ENCODE peak calls at places on chromosomes 5 and 9, in five cellular contexts. Q is colonic mucosa, O is OCI-LY7, C is hepatocyte, J is left ventricle myocardium inferior. Z is an unnamed sample. For H3K36me3 and H3K4me1, the result is how much of the 10 kb centered on the place peaks cover.

GRCh38 chr9:106479679-106480078 is 383.3 kb upstream of the ZNF462 start:
- DNase-seq in Q (no peak), O (no peak), C (no peak), J (no peak), Z (no peak)

GRCh38 chr9:124398191-124398590 is 17.1 kb downstream of the PSMB7 start:
- DNase-seq in Q (no peak), O (no peak), C (no peak), J (no peak), Z (no peak)

GRCh38 chr5:83553000-83553486 is 81.5 kb downstream of the VCAN start:
- DNase-seq in Q (no peak), O (no peak), C (no peak), J (peak), Z (peak)

GRCh38 chr5:181100121-181101015 is 30.6 kb downstream of the OR2V1 start:
- DNase-seq in Q (no peak), O (no peak), C (no peak), J (no peak), Z (no peak)

GRCh38 chr5:31864015-31864414 is 225.1 kb downstream of the PDZD2 start:
- DNase-seq in Q (no peak), O (no peak), C (no peak), J (no peak), Z (no peak)

GRCh38 chr5:5886812-5887486 is 464.5 kb downstream of the ICE1 start:
- DNase-seq in Q (peak), O (peak), C (peak), J (no peak), Z (peak)

GRCh38 chr5:168749391-168750100 is 170.4 kb upstream of the PANK3 start:
- DNase-seq in Q (no peak), O (no peak), C (no peak), J (no peak), Z (no peak)

GRCh38 chr9:88749420-88749819 is 214.4 kb downstream of the NXNL2 start:
- DNase-seq in Q (no peak), O (no peak), C (peak), J (no peak), Z (no peak)

GRCh38 chr9:2718001-2718697 is 839 bp downstream of the KCNV2 start:
- DNase-seq in Q (no peak), O (no peak), C (no peak), J (no peak), Z (no peak)

GRCh38 chr5:73957397-73958001 is 331.5 kb downstream of the ARHGEF28 start:
- DNase-seq in Q (no peak), O (no peak), C (no peak), J (no peak), Z (no peak)

GRCh38 chr5:172004824-172005237 is 1.6 kb downstream of the FBXW11 start:
- DNase-seq in Q (no peak), O (peak), C (no peak), J (no peak), Z (no peak)

GRCh38 chr9:14423816-14424261 is 109.9 kb upstream of the NFIB start:
- DNase-seq in Q (no peak), O (no peak), C (no peak), J (no peak), Z (no peak)

GRCh38 chr9:87872079-87872624 is 10.5 kb upstream of the SPATA31E1 start:
- DNase-seq in Q (no peak), O (no peak), C (peak), J (no peak), Z (no peak)

GRCh38 chr5:171270136-171270535 is 38.9 kb upstream of the TLX3 start:
- DNase-seq in Q (no peak), O (no peak), C (no peak), J (no peak), Z (no peak)

GRCh38 chr5:82023530-82024095 is 51.8 kb downstream of the ATG10 start:
- DNase-seq in Q (no peak), O (no peak), C (peak), J (no peak), Z (no peak)

GRCh38 chr5:88880196-88880595 is 2.8 kb downstream of the MEF2C start:
- DNase-seq in Q (no peak), O (no peak), C (no peak), J (no peak), Z (no peak)

GRCh38 chr5:66415208-66415607 is 181.0 kb upstream of the MAST4 start:
- DNase-seq in Q (no peak), O (no peak), C (no peak), J (no peak), Z (no peak)

GRCh38 chr5:148910686-148911361 is 84.4 kb downstream of the ADRB2 start:
- DNase-seq in Q (peak), O (no peak), C (no peak), J (peak), Z (no peak)

GRCh38 chr5:132414634-132415377 is 45.3 kb downstream of the SLC22A5 start:
- DNase-seq in Q (no peak), O (no peak), C (peak), J (no peak), Z (no peak)

GRCh38 chr5:21152611-21153010 is 1164.6 kb upstream of the CDH18 start:
- DNase-seq in Q (no peak), O (no peak), C (peak), J (no peak), Z (no peak)

GRCh38 chr5:173704615-173705511 is 88.4 kb upstream of the BOD1 start:
- DNase-seq in Q (no peak), O (no peak), C (no peak), J (no peak), Z (no peak)

GRCh38 chr9:101477736-101478135 is 42.2 kb upstream of the ALDOB start:
- DNase-seq in Q (no peak), O (no peak), C (no peak), J (no peak), Z (no peak)

GRCh38 chr9:107142896-107143603 is 140.0 kb upstream of the RAD23B start:
- DNase-seq in Q (peak), O (no peak), C (no peak), J (no peak), Z (no peak)

GRCh38 chr5:99005506-99005905 is 76.7 kb upstream of the CHD1 start:
- DNase-seq in Q (no peak), O (no peak), C (no peak), J (no peak), Z (no peak)

GRCh38 chr5:43287493-43287892 is 25.7 kb downstream of the HMGCS1 start:
- DNase-seq in Q (no peak), O (no peak), C (no peak), J (no peak), Z (no peak)
- H3K36me3 ChIP-seq in Q (under half), O (half or more), C (under half), J (under half), Z (under half)

GRCh38 chr9:130663258-130664171 is 879 bp upstream of the PRDM12 start:
- DNase-seq in Q (no peak), O (no peak), C (no peak), J (no peak), Z (no peak)

GRCh38 chr9:130664191-130665028 is at the start of gene PRDM12:
- DNase-seq in Q (no peak), O (no peak), C (no peak), J (no peak), Z (no peak)

GRCh38 chr9:130662099-130662926 is 2.1 kb upstream of the PRDM12 start:
- DNase-seq in Q (no peak), O (no peak), C (no peak), J (no peak), Z (no peak)

GRCh38 chr9:130661461-130662098 is 2.8 kb upstream of the PRDM12 start:
- DNase-seq in Q (no peak), O (no peak), C (no peak), J (no peak), Z (no peak)

GRCh38 chr9:130662927-130663257 is 1.5 kb upstream of the PRDM12 start:
- DNase-seq in Q (no peak), O (no peak), C (no peak), J (no peak), Z (no peak)
- H3K4me1 ChIP-seq in Q (under half), O (under half), C (under half), J (half or more), Z (half or more)

GRCh38 chr9:81607593-81608288 is 81.6 kb downstream of the TLE1 start:
- DNase-seq in Q (no peak), O (no peak), C (no peak), J (no peak), Z (no peak)

GRCh38 chr9:81602887-81603680 is 86.3 kb downstream of the TLE1 start:
- DNase-seq in Q (no peak), O (no peak), C (no peak), J (no peak), Z (no peak)

GRCh38 chr9:81601639-81602623 is 87.4 kb downstream of the TLE1 start:
- DNase-seq in Q (no peak), O (no peak), C (no peak), J (no peak), Z (no peak)

GRCh38 chr9:81605154-81605670 is 84.1 kb downstream of the TLE1 start:
- DNase-seq in Q (no peak), O (no peak), C (no peak), J (no peak), Z (no peak)

GRCh38 chr9:81604306-81605153 is 84.8 kb downstream of the TLE1 start:
- DNase-seq in Q (no peak), O (no peak), C (no peak), J (no peak), Z (no peak)
- H3K36me3 ChIP-seq in Q (under half), O (under half), C (under half), J (under half), Z (under half)

DNA sequence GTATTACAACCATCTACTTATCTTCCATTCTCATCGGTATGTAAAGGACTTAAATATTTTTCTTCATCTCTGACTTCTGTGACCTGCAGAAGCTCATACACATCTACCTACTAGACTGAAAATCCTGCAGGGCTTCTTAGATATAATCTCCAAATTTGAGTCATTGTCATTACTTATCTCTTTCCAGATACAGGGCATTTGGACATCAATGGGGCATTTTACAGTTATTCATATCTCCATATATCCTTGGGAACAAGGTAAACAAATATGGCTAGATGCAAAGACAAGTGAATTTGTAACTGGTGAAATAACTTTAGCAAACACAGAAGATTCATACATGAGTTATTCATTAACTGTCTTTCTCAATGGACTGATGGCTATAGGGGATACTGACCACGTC is 37.7 kb upstream of the IL7R start:
- DNase-seq in Q (no peak), O (no peak), C (no peak), J (no peak), Z (no peak)
- H3K4me1 ChIP-seq in Q (under half), O (under half), C (under half), J (under half), Z (under half)

DNA sequence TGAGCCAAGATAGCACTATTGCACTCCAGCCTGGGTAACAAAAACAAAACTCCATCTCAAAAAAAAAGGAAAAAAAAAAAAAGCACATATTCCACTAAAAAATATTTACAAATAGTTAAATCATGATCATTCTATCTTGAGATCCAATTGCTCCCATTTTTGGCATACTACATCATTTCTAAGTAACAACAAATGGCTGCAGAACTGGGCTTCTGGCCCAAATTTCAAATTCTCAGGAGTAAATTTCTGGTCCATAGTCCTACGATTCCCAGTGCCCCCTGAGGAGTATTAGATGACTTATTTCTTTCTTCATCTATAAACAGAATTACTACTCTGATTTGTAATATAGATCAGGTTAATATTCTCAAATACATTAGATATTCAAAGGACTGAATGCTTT is 62.1 kb downstream of the CEMIP2 start:
- DNase-seq in Q (no peak), O (no peak), C (no peak), J (no peak), Z (no peak)
- H3K36me3 ChIP-seq in Q (under half), O (under half), C (under half), J (half or more), Z (under half)

DNA sequence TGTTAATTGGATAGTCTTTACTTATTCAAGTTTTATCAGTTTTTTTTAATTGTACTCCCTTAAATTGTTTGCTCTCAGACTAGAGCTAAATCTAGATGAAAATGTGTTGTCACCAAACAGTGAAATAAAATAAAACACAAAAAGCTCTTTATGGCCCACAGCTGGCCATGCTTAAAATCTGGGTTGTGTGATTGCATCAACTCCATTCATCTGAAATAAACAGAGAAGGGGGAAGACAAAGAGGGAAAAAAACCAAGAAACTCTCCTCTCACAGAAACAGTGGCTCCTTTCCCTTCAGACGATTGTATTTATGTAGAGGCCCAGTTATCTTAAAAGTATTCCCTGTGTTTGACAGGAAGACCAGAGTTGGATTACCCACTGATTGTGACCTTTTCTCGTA is 422.4 kb downstream of the IRX1 start:
- DNase-seq in Q (no peak), O (no peak), C (no peak), J (no peak), Z (no peak)
- H3K4me1 ChIP-seq in Q (under half), O (under half), C (under half), J (under half), Z (under half)